ENCODE peak calls at places on chromosomes 7 and 10, in ten cellular contexts. One of them, this sample, is unnamed.

GRCh38 chr7:123460616-123461015 is 73.8 kb downstream of the IQUB start:
- DNase-seq in psoas muscle: no peak
- DNase-seq in cardiac muscle cell: no peak
- DNase-seq in CD4-positive, CD25-positive, alpha-beta regulatory T cell: no peak
- DNase-seq in heart right ventricle: no peak
- DNase-seq in thyroid gland: no peak
- DNase-seq in HL-60: no peak
- DNase-seq in brain microvascular endothelial cell: peak
- DNase-seq in CD8-positive, alpha-beta T cell: no peak
- DNase-seq in fibroblast of lung: peak
- DNase-seq in this sample: no peak

GRCh38 chr7:154744861-154745258 is 258.1 kb downstream of the PAXIP1 start:
- DNase-seq in psoas muscle: no peak
- DNase-seq in cardiac muscle cell: no peak
- DNase-seq in CD4-positive, CD25-positive, alpha-beta regulatory T cell: no peak
- DNase-seq in heart right ventricle: no peak
- DNase-seq in thyroid gland: no peak
- DNase-seq in HL-60: no peak
- DNase-seq in brain microvascular endothelial cell: no peak
- DNase-seq in CD8-positive, alpha-beta T cell: no peak
- DNase-seq in fibroblast of lung: no peak
- DNase-seq in this sample: no peak

GRCh38 chr10:22554481-22555182 is 159.7 kb downstream of the PIP4K2A start:
- DNase-seq in psoas muscle: peak
- DNase-seq in cardiac muscle cell: peak
- DNase-seq in CD4-positive, CD25-positive, alpha-beta regulatory T cell: no peak
- DNase-seq in heart right ventricle: peak
- DNase-seq in thyroid gland: peak
- DNase-seq in HL-60: no peak
- DNase-seq in brain microvascular endothelial cell: peak
- DNase-seq in CD8-positive, alpha-beta T cell: no peak
- DNase-seq in fibroblast of lung: peak
- DNase-seq in this sample: peak

GRCh38 chr10:1626410-1626809 is 110.9 kb downstream of the ADARB2 start:
- DNase-seq in psoas muscle: no peak
- DNase-seq in cardiac muscle cell: no peak
- DNase-seq in CD4-positive, CD25-positive, alpha-beta regulatory T cell: no peak
- DNase-seq in heart right ventricle: no peak
- DNase-seq in thyroid gland: no peak
- DNase-seq in HL-60: no peak
- DNase-seq in brain microvascular endothelial cell: no peak
- DNase-seq in CD8-positive, alpha-beta T cell: no peak
- DNase-seq in fibroblast of lung: no peak
- DNase-seq in this sample: no peak

GRCh38 chr7:92177362-92177761 is 1.6 kb downstream of the LRRD1 start:
- DNase-seq in psoas muscle: no peak
- DNase-seq in cardiac muscle cell: no peak
- DNase-seq in CD4-positive, CD25-positive, alpha-beta regulatory T cell: no peak
- DNase-seq in heart right ventricle: no peak
- DNase-seq in thyroid gland: no peak
- DNase-seq in HL-60: no peak
- DNase-seq in brain microvascular endothelial cell: peak
- DNase-seq in CD8-positive, alpha-beta T cell: no peak
- DNase-seq in fibroblast of lung: peak
- DNase-seq in this sample: no peak

GRCh38 chr7:143047327-143047726 is 4.8 kb upstream of the OR6V1 start:
- DNase-seq in psoas muscle: no peak
- DNase-seq in cardiac muscle cell: no peak
- DNase-seq in CD4-positive, CD25-positive, alpha-beta regulatory T cell: no peak
- DNase-seq in heart right ventricle: no peak
- DNase-seq in thyroid gland: no peak
- DNase-seq in HL-60: no peak
- DNase-seq in brain microvascular endothelial cell: no peak
- DNase-seq in CD8-positive, alpha-beta T cell: no peak
- DNase-seq in fibroblast of lung: no peak
- DNase-seq in this sample: no peak

GRCh38 chr7:4140933-4141332 is 541.2 kb upstream of the FOXK1 start:
- DNase-seq in psoas muscle: no peak
- DNase-seq in cardiac muscle cell: no peak
- DNase-seq in CD4-positive, CD25-positive, alpha-beta regulatory T cell: no peak
- DNase-seq in heart right ventricle: no peak
- DNase-seq in thyroid gland: no peak
- DNase-seq in HL-60: no peak
- DNase-seq in brain microvascular endothelial cell: no peak
- DNase-seq in CD8-positive, alpha-beta T cell: no peak
- DNase-seq in fibroblast of lung: no peak
- DNase-seq in this sample: no peak

GRCh38 chr7:148211641-148212040 is 378.9 kb upstream of the C7orf33 start:
- DNase-seq in psoas muscle: no peak
- DNase-seq in cardiac muscle cell: no peak
- DNase-seq in CD4-positive, CD25-positive, alpha-beta regulatory T cell: no peak
- DNase-seq in heart right ventricle: no peak
- DNase-seq in thyroid gland: no peak
- DNase-seq in HL-60: no peak
- DNase-seq in brain microvascular endothelial cell: no peak
- DNase-seq in CD8-positive, alpha-beta T cell: no peak
- DNase-seq in fibroblast of lung: peak
- DNase-seq in this sample: no peak

GRCh38 chr7:84025332-84025927 is 169.2 kb downstream of the SEMA3A start:
- DNase-seq in psoas muscle: no peak
- DNase-seq in cardiac muscle cell: no peak
- DNase-seq in CD4-positive, CD25-positive, alpha-beta regulatory T cell: no peak
- DNase-seq in heart right ventricle: no peak
- DNase-seq in thyroid gland: no peak
- DNase-seq in HL-60: no peak
- DNase-seq in brain microvascular endothelial cell: peak
- DNase-seq in CD8-positive, alpha-beta T cell: no peak
- DNase-seq in fibroblast of lung: peak
- DNase-seq in this sample: no peak

GRCh38 chr10:122098924-122099323 is 110.0 kb downstream of the TACC2 start:
- DNase-seq in psoas muscle: no peak
- DNase-seq in cardiac muscle cell: no peak
- DNase-seq in CD4-positive, CD25-positive, alpha-beta regulatory T cell: no peak
- DNase-seq in heart right ventricle: no peak
- DNase-seq in thyroid gland: no peak
- DNase-seq in HL-60: no peak
- DNase-seq in brain microvascular endothelial cell: no peak
- DNase-seq in CD8-positive, alpha-beta T cell: no peak
- DNase-seq in fibroblast of lung: peak
- DNase-seq in this sample: peak

GRCh38 chr10:31456463-31456862 is 137.4 kb downstream of the ZEB1 start:
- DNase-seq in psoas muscle: no peak
- DNase-seq in cardiac muscle cell: no peak
- DNase-seq in CD4-positive, CD25-positive, alpha-beta regulatory T cell: no peak
- DNase-seq in heart right ventricle: no peak
- DNase-seq in thyroid gland: no peak
- DNase-seq in HL-60: no peak
- DNase-seq in brain microvascular endothelial cell: no peak
- DNase-seq in CD8-positive, alpha-beta T cell: no peak
- DNase-seq in fibroblast of lung: no peak
- DNase-seq in this sample: no peak

GRCh38 chr7:26616235-26616634 is 248.2 kb downstream of the SKAP2 start:
- DNase-seq in psoas muscle: no peak
- DNase-seq in cardiac muscle cell: no peak
- DNase-seq in CD4-positive, CD25-positive, alpha-beta regulatory T cell: no peak
- DNase-seq in heart right ventricle: no peak
- DNase-seq in thyroid gland: no peak
- DNase-seq in HL-60: no peak
- DNase-seq in brain microvascular endothelial cell: no peak
- DNase-seq in CD8-positive, alpha-beta T cell: no peak
- DNase-seq in fibroblast of lung: no peak
- DNase-seq in this sample: no peak

GRCh38 chr10:126247454-126247975 is 140.8 kb downstream of the ADAM12 start:
- DNase-seq in psoas muscle: peak
- DNase-seq in cardiac muscle cell: peak
- DNase-seq in CD4-positive, CD25-positive, alpha-beta regulatory T cell: no peak
- DNase-seq in heart right ventricle: peak
- DNase-seq in thyroid gland: peak
- DNase-seq in HL-60: no peak
- DNase-seq in brain microvascular endothelial cell: peak
- DNase-seq in CD8-positive, alpha-beta T cell: no peak
- DNase-seq in fibroblast of lung: peak
- DNase-seq in this sample: no peak

GRCh38 chr7:18179058-18179457 is 151.4 kb upstream of the PRPS1L1 start:
- DNase-seq in psoas muscle: no peak
- DNase-seq in cardiac muscle cell: no peak
- DNase-seq in CD4-positive, CD25-positive, alpha-beta regulatory T cell: no peak
- DNase-seq in heart right ventricle: no peak
- DNase-seq in thyroid gland: no peak
- DNase-seq in HL-60: no peak
- DNase-seq in brain microvascular endothelial cell: peak
- DNase-seq in CD8-positive, alpha-beta T cell: no peak
- DNase-seq in fibroblast of lung: no peak
- DNase-seq in this sample: no peak
- H3K27ac ChIP-seq in psoas muscle: no peak
- H3K27ac ChIP-seq in cardiac muscle cell: no peak
- H3K27ac ChIP-seq in CD4-positive, CD25-positive, alpha-beta regulatory T cell: no peak
- H3K27ac ChIP-seq in heart right ventricle: peak
- H3K27ac ChIP-seq in thyroid gland: no peak
- H3K27ac ChIP-seq in HL-60: peak
- H3K27ac ChIP-seq in brain microvascular endothelial cell: no peak
- H3K27ac ChIP-seq in CD8-positive, alpha-beta T cell: no peak
- H3K27ac ChIP-seq in fibroblast of lung: no peak
- H3K27ac ChIP-seq in this sample: no peak

GRCh38 chr7:5661941-5662340 is 119.5 kb downstream of the RNF216 start:
- DNase-seq in psoas muscle: no peak
- DNase-seq in cardiac muscle cell: no peak
- DNase-seq in CD4-positive, CD25-positive, alpha-beta regulatory T cell: no peak
- DNase-seq in heart right ventricle: no peak
- DNase-seq in thyroid gland: peak
- DNase-seq in HL-60: peak
- DNase-seq in brain microvascular endothelial cell: no peak
- DNase-seq in CD8-positive, alpha-beta T cell: no peak
- DNase-seq in fibroblast of lung: no peak
- DNase-seq in this sample: no peak

GRCh38 chr7:5653661-5654060 is 127.8 kb downstream of the RNF216 start:
- DNase-seq in psoas muscle: no peak
- DNase-seq in cardiac muscle cell: no peak
- DNase-seq in CD4-positive, CD25-positive, alpha-beta regulatory T cell: no peak
- DNase-seq in heart right ventricle: no peak
- DNase-seq in thyroid gland: no peak
- DNase-seq in HL-60: no peak
- DNase-seq in brain microvascular endothelial cell: no peak
- DNase-seq in CD8-positive, alpha-beta T cell: no peak
- DNase-seq in fibroblast of lung: no peak
- DNase-seq in this sample: no peak

GRCh38 chr7:5656233-5656632 is 125.2 kb downstream of the RNF216 start:
- DNase-seq in psoas muscle: no peak
- DNase-seq in cardiac muscle cell: no peak
- DNase-seq in CD4-positive, CD25-positive, alpha-beta regulatory T cell: no peak
- DNase-seq in heart right ventricle: no peak
- DNase-seq in thyroid gland: no peak
- DNase-seq in HL-60: no peak
- DNase-seq in brain microvascular endothelial cell: no peak
- DNase-seq in CD8-positive, alpha-beta T cell: no peak
- DNase-seq in fibroblast of lung: no peak
- DNase-seq in this sample: no peak

GRCh38 chr7:5659584-5659983 is 121.9 kb downstream of the RNF216 start:
- DNase-seq in psoas muscle: no peak
- DNase-seq in cardiac muscle cell: no peak
- DNase-seq in CD4-positive, CD25-positive, alpha-beta regulatory T cell: no peak
- DNase-seq in heart right ventricle: no peak
- DNase-seq in thyroid gland: no peak
- DNase-seq in HL-60: no peak
- DNase-seq in brain microvascular endothelial cell: no peak
- DNase-seq in CD8-positive, alpha-beta T cell: no peak
- DNase-seq in fibroblast of lung: no peak
- DNase-seq in this sample: no peak

DNA sequence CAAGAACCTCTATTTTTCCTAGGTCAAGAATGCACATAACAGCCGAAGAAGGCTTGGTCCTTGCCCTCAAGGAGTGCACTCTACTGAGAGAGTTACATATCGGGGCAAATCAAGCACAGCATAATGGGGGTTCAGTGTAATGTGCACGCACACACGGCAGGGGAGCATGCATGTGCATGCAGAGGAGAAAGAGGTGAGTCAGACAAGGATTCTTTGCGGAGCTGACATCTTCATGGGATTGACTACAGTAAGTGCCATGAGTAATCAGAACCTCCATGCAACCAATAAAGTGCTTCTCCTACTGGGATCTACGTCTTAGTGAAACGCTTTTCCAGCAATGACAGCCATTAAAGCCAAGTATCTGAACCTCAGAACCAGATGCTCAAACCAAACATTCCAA is 123.6 kb downstream of the RNF216 start:
- DNase-seq in psoas muscle: no peak
- DNase-seq in cardiac muscle cell: no peak
- DNase-seq in CD4-positive, CD25-positive, alpha-beta regulatory T cell: no peak
- DNase-seq in heart right ventricle: no peak
- DNase-seq in thyroid gland: no peak
- DNase-seq in HL-60: no peak
- DNase-seq in brain microvascular endothelial cell: no peak
- DNase-seq in CD8-positive, alpha-beta T cell: no peak
- DNase-seq in fibroblast of lung: no peak
- DNase-seq in this sample: no peak
- H3K27ac ChIP-seq in psoas muscle: no peak
- H3K27ac ChIP-seq in cardiac muscle cell: no peak
- H3K27ac ChIP-seq in CD4-positive, CD25-positive, alpha-beta regulatory T cell: no peak
- H3K27ac ChIP-seq in heart right ventricle: no peak
- H3K27ac ChIP-seq in thyroid gland: no peak
- H3K27ac ChIP-seq in HL-60: no peak
- H3K27ac ChIP-seq in brain microvascular endothelial cell: no peak
- H3K27ac ChIP-seq in CD8-positive, alpha-beta T cell: no peak
- H3K27ac ChIP-seq in fibroblast of lung: no peak
- H3K27ac ChIP-seq in this sample: no peak

DNA sequence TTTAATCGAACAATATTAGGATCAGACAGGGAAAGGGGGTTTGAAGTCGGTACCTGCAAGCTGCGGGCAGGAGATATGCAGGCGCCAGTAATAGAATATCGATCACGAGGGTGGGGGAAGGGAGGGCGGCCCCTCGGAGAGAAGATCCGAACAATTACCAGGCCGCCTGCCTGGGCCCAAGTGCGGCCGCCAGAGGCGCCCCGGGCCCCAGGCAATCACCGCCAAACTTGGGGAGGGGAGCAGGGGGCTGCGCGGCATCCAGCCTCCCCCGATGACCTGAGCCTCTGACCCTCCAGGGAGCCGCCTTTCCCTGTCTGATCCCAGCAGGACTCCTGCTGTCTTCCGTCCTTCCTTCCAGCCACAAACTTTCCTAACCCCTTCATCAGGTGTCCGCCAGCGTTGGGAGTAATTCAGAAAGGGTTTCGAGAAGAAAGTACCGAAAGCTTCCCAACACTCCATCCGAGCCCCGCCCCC is 1.1 kb downstream of the NKX1-2 start:
- DNase-seq in psoas muscle: no peak
- DNase-seq in cardiac muscle cell: no peak
- DNase-seq in CD4-positive, CD25-positive, alpha-beta regulatory T cell: no peak
- DNase-seq in heart right ventricle: no peak
- DNase-seq in thyroid gland: no peak
- DNase-seq in HL-60: no peak
- DNase-seq in brain microvascular endothelial cell: no peak
- DNase-seq in CD8-positive, alpha-beta T cell: no peak
- DNase-seq in fibroblast of lung: no peak
- DNase-seq in this sample: no peak
- H3K27ac ChIP-seq in psoas muscle: no peak
- H3K27ac ChIP-seq in cardiac muscle cell: no peak
- H3K27ac ChIP-seq in CD4-positive, CD25-positive, alpha-beta regulatory T cell: no peak
- H3K27ac ChIP-seq in heart right ventricle: no peak
- H3K27ac ChIP-seq in thyroid gland: no peak
- H3K27ac ChIP-seq in HL-60: no peak
- H3K27ac ChIP-seq in brain microvascular endothelial cell: no peak
- H3K27ac ChIP-seq in CD8-positive, alpha-beta T cell: no peak
- H3K27ac ChIP-seq in fibroblast of lung: no peak
- H3K27ac ChIP-seq in this sample: no peak

GRCh38 chr10:76962851-76963250 is 674.8 kb downstream of the KCNMA1 start:
- DNase-seq in psoas muscle: no peak
- DNase-seq in cardiac muscle cell: no peak
- DNase-seq in CD4-positive, CD25-positive, alpha-beta regulatory T cell: no peak
- DNase-seq in heart right ventricle: no peak
- DNase-seq in thyroid gland: no peak
- DNase-seq in HL-60: no peak
- DNase-seq in brain microvascular endothelial cell: no peak
- DNase-seq in CD8-positive, alpha-beta T cell: no peak
- DNase-seq in fibroblast of lung: peak
- DNase-seq in this sample: no peak
- H3K27ac ChIP-seq in psoas muscle: no peak
- H3K27ac ChIP-seq in cardiac muscle cell: no peak
- H3K27ac ChIP-seq in CD4-positive, CD25-positive, alpha-beta regulatory T cell: no peak
- H3K27ac ChIP-seq in heart right ventricle: no peak
- H3K27ac ChIP-seq in thyroid gland: no peak
- H3K27ac ChIP-seq in HL-60: no peak
- H3K27ac ChIP-seq in brain microvascular endothelial cell: no peak
- H3K27ac ChIP-seq in CD8-positive, alpha-beta T cell: no peak
- H3K27ac ChIP-seq in fibroblast of lung: no peak
- H3K27ac ChIP-seq in this sample: no peak